ENCODE peak calls at places on chromosome 12, in four cellular contexts. V, D, O and C are unnamed samples.

GRCh38 chr12:114774181-114774580 is 90.2 kb upstream of the TBX3 start:
- DNase-seq in V (no peak), D (no peak), O (no peak), C (no peak)

GRCh38 chr12:102034346-102034745 is 27.4 kb downstream of the WASHC3 start:
- DNase-seq in V (no peak), D (peak; percentile 68), O (no peak), C (no peak)

GRCh38 chr12:109621864-109622485 is 48.4 kb downstream of the MVK start:
- DNase-seq in V (no peak), D (no peak), O (no peak), C (no peak)

GRCh38 chr12:28611115-28611435 is 420.8 kb downstream of the CCDC91 start:
- DNase-seq in V (no peak), D (peak; percentile 91), O (no peak), C (no peak)

GRCh38 chr12:84658877-84659276 is 253.7 kb downstream of the SLC6A15 start:
- DNase-seq in V (no peak), D (no peak), O (no peak), C (no peak)

GRCh38 chr12:63420206-63420644 is 248.1 kb downstream of the DPY19L2 start:
- DNase-seq in V (no peak), D (peak; percentile 62), O (peak; percentile 28), C (no peak)

GRCh38 chr12:66725031-66725430 is 46.2 kb upstream of the GRIP1 start:
- DNase-seq in V (no peak), D (no peak), O (no peak), C (no peak)

GRCh38 chr12:110538869-110539622 is 36.9 kb downstream of the RAD9B start:
- DNase-seq in V (no peak), D (no peak), O (peak; percentile 45), C (no peak)

GRCh38 chr12:68580911-68581310 is 29.8 kb upstream of the RAP1B start:
- DNase-seq in V (no peak), D (no peak), O (no peak), C (no peak)

GRCh38 chr12:54991161-54991991 is 6.8 kb upstream of the TESPA1 start:
- DNase-seq in V (no peak), D (no peak), O (no peak), C (no peak)

GRCh38 chr12:121240484-121241202 is 30.7 kb downstream of the P2RX4 start:
- DNase-seq in V (peak; percentile 83), D (no peak), O (peak; percentile 58), C (peak; percentile 93)

GRCh38 chr12:106010746-106011145 is 128.0 kb downstream of the NUAK1 start:
- DNase-seq in V (no peak), D (peak; percentile 40), O (no peak), C (no peak)

GRCh38 chr12:113239811-113240331 is 18.6 kb downstream of the TPCN1 start:
- DNase-seq in V (no peak), D (no peak), O (no peak), C (peak; percentile 67)

GRCh38 chr12:3470296-3470695 is 20.7 kb upstream of the PRMT8 start:
- DNase-seq in V (no peak), D (no peak), O (no peak), C (no peak)

GRCh38 chr12:95990136-95990535 is 6.0 kb downstream of the HAL start:
- DNase-seq in V (no peak), D (no peak), O (no peak), C (no peak)

GRCh38 chr12:59742831-59743230 is 147.0 kb downstream of the SLC16A7 start:
- DNase-seq in V (no peak), D (peak; percentile 73), O (no peak), C (no peak)

GRCh38 chr12:102765736-102766135 is 151.3 kb downstream of the PAH start:
- DNase-seq in V (no peak), D (no peak), O (no peak), C (no peak)

GRCh38 chr12:48629541-48629940 is 52.5 kb downstream of the KANSL2 start:
- DNase-seq in V (no peak), D (peak; percentile 9), O (no peak), C (no peak)

GRCh38 chr12:109863961-109864712 is 16.2 kb downstream of the GLTP start:
- DNase-seq in V (no peak), D (peak; percentile 35), O (peak; percentile 76), C (no peak)

GRCh38 chr12:26239508-26240328 is 44.3 kb downstream of the SSPN start:
- DNase-seq in V (no peak), D (peak; percentile 96), O (no peak), C (peak; percentile 94)

GRCh38 chr12:88305491-88305890 is 163.4 kb downstream of the TMTC3 start:
- DNase-seq in V (no peak), D (no peak), O (no peak), C (no peak)

GRCh38 chr12:58965568-58965967 is 45.3 kb upstream of the LRIG3 start:
- DNase-seq in V (no peak), D (no peak), O (no peak), C (no peak)

GRCh38 chr12:89924191-89924590 is 215.6 kb upstream of the ATP2B1 start:
- DNase-seq in V (no peak), D (no peak), O (no peak), C (no peak)

GRCh38 chr12:75774309-75775052 is 257.1 kb downstream of the PHLDA1 start:
- DNase-seq in V (no peak), D (no peak), O (no peak), C (no peak)

DNA sequence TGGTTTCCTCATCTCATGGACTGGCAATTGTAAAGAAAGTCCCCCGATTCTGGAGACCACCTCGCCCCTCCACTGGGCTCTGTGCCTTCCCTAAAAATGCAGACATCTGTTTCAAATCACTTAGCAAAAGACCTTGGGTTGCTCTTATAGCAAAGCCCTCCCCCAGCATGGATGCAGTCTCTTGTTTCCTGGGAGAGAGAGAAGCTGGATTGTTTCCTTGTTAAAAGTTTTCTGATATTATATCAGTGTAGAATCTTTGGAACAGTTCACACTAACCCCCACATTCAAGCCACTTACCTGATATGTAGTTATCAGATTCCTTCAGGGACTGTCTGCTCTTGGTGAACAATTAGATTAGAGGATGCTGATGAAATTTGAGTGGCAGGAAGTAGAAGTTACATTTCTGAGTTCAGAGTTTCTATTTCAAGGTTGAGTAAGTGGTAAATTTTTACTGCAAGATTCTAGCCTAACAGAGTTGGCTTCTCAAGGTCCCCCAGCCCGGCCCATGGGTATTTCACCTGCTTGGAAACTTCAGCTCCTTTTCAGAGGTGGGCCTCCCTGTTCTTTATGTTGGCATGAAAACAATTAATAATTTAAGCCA is 56.4 kb downstream of the PLXNC1 start:
- DNase-seq in V (no peak), D (no peak), O (no peak), C (no peak)
- H3K4me3 ChIP-seq in V (no peak overlapping the region), D (no peak overlapping the region), O (no peak overlapping the region), C (no peak overlapping the region)

GRCh38 chr12:31119531-31120211 is 46.0 kb downstream of the DDX11 start:
- DNase-seq in V (no peak), D (no peak), O (no peak), C (peak; percentile 74)
- H3K27ac ChIP-seq in V (no peak overlapping the region), D (no peak overlapping the region), O (no peak overlapping the region), C (no peak overlapping the region)

GRCh38 chr12:1747609-1748008 is 56.7 kb downstream of the ADIPOR2 start:
- DNase-seq in V (no peak), D (peak; percentile 14), O (no peak), C (no peak)

GRCh38 chr12:1744932-1745331 is 54.1 kb downstream of the ADIPOR2 start:
- DNase-seq in V (no peak), D (peak; percentile 4), O (no peak), C (no peak)

GRCh38 chr12:1749019-1749418 is 58.1 kb downstream of the ADIPOR2 start:
- DNase-seq in V (no peak), D (no peak), O (no peak), C (no peak)

DNA sequence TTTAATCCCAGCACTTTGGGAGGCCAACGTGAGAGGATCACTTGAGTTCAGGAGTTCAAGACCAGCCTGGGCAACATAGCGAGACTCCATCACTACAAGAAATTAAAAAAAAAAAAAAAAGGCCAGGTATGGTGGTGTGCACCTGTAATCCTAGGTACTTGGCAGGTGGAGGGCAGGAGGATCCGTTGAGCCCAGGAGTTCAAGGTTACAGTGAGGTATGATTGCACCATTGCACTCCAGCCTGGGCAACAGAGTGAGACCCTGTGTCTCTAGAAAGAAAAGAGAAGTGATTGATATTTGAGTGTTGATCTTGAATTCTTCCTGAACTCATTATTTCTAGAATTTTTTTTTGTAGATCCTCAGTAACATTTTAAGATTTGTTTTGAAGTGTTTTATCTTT is 59.4 kb downstream of the ADIPOR2 start:
- DNase-seq in V (no peak), D (no peak), O (no peak), C (no peak)
- H3K36me3 ChIP-seq in V (peaks cover 7% of the 10 kb centered on the region), D (no peaks in the 10 kb centered on the region), O (peaks cover 12% of the 10 kb centered on the region), C (no peaks in the 10 kb centered on the region)

GRCh38 chr12:6202331-6202730 is 2.1 kb downstream of the CD9 start:
- DNase-seq in V (no peak), D (no peak), O (no peak), C (no peak)

GRCh38 chr12:6200266-6201198 is at the start of gene CD9:
- DNase-seq in V (peak; percentile 88), D (peak; percentile 58), O (peak; percentile 75), C (peak; percentile 87)

GRCh38 chr12:6201199-6201608 is 1.0 kb downstream of the CD9 start:
- DNase-seq in V (peak; percentile 68), D (no peak), O (no peak), C (peak; percentile 63)

GRCh38 chr12:6202846-6203245 is 2.6 kb downstream of the CD9 start:
- DNase-seq in V (no peak), D (no peak), O (no peak), C (no peak)

GRCh38 chr12:6201775-6202292 is 1.6 kb downstream of the CD9 start:
- DNase-seq in V (no peak), D (no peak), O (no peak), C (peak; percentile 56)
- H3K4me3 ChIP-seq in V (peak overlapping the region; percentile 82), D (no peak overlapping the region), O (peak overlapping the region; percentile 77), C (peak overlapping the region; percentile 71)

GRCh38 chr12:130090564-130090963 is 71.7 kb upstream of the FZD10 start:
- DNase-seq in V (no peak), D (no peak), O (no peak), C (no peak)
- H3K27ac ChIP-seq in V (no peak overlapping the region), D (no peak overlapping the region), O (no peak overlapping the region), C (no peak overlapping the region)

GRCh38 chr12:45407188-45407850 is 191.4 kb downstream of the ANO6 start:
- DNase-seq in V (no peak), D (no peak), O (peak; percentile 29), C (no peak)

GRCh38 chr12:45402288-45402687 is 186.4 kb downstream of the ANO6 start:
- DNase-seq in V (no peak), D (peak; percentile 26), O (no peak), C (no peak)

GRCh38 chr12:45409966-45410365 is 194.1 kb downstream of the ANO6 start:
- DNase-seq in V (no peak), D (peak; percentile 96), O (no peak), C (no peak)

DNA sequence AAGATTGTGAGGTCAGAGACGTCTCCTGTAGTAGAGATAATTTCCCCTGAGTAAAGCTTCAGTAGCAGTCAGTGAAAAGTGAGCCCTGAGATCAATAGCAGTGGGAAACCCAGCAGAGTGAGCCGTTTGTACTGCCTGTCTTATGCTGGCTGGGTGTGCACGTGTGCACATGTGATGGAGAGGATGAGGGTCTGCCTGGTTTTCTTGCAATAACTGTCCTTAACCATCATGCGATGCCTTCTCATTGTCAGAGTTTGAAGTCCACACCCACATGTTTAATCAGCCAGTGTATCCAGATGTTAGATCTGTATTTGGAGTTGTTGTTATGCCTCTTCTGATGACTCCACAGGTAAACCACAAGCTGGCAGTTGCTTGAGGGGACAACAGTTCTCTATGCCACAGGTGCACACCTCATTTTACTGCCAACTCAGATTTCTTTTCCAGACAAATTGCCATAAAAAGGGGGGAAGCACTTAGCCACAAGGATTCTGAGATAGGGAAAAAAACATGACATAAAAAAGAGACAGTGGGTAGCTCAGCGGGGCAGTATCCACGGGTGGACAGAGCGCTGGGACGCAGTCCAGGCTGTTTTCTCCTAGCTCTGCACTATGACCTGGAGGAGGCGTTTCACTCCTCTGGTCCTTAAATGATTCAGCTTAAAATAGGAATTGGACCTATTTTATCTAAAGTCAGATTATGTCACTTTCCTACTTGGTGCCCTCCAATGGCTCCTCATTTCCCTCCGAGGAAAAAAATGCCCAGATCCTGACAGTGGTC is 192.3 kb downstream of the ANO6 start:
- DNase-seq in V (no peak), D (no peak), O (no peak), C (no peak)
- H3K36me3 ChIP-seq in V (peaks cover 88% of the 10 kb centered on the region), D (peaks cover 22% of the 10 kb centered on the region), O (peaks cover 81% of the 10 kb centered on the region), C (peaks cover 4% of the 10 kb centered on the region)